ENCODE peak calls at places on chromosomes 4 and X, in six cellular contexts. One of them, this sample, is unnamed.

GRCh38 chrX:64394059-64394873 is 986 bp downstream of the MTMR8 start:
- DNase-seq in astrocyte of the cerebellum: no peak
- DNase-seq in SK-N-DZ: peak; percentile 30
- DNase-seq in left kidney: no peak
- DNase-seq in stimulated activated CD8-positive, alpha-beta memory T cell treated with anti-CD3 and anti-CD28 coated beads, Interleukin-15, amount 100 ng/mL, for 48 hours: no peak
- DNase-seq in HAP-1: no peak
- DNase-seq in this sample: no peak

GRCh38 chr4:38533024-38533556 is 130.9 kb upstream of the KLF3 start:
- DNase-seq in left kidney: no peak
- DNase-seq in astrocyte of the cerebellum: no peak
- DNase-seq in HAP-1: no peak
- DNase-seq in SK-N-DZ: no peak
- DNase-seq in stimulated activated CD8-positive, alpha-beta memory T cell treated with anti-CD3 and anti-CD28 coated beads, Interleukin-15, amount 100 ng/mL, for 48 hours: no peak
- DNase-seq in this sample: no peak

GRCh38 chr4:112031712-112032328 is 113.4 kb upstream of the FAM241A start:
- DNase-seq in SK-N-DZ: peak; percentile 48
- DNase-seq in stimulated activated CD8-positive, alpha-beta memory T cell treated with anti-CD3 and anti-CD28 coated beads, Interleukin-15, amount 100 ng/mL, for 48 hours: no peak
- DNase-seq in HAP-1: peak; percentile 65
- DNase-seq in left kidney: peak; percentile 81
- DNase-seq in astrocyte of the cerebellum: peak; percentile 57
- DNase-seq in this sample: peak; percentile 14

GRCh38 chrX:26511621-26512363 is 295.8 kb downstream of the MAGEB5 start:
- DNase-seq in SK-N-DZ: no peak
- DNase-seq in left kidney: no peak
- DNase-seq in astrocyte of the cerebellum: no peak
- DNase-seq in stimulated activated CD8-positive, alpha-beta memory T cell treated with anti-CD3 and anti-CD28 coated beads, Interleukin-15, amount 100 ng/mL, for 48 hours: no peak
- DNase-seq in HAP-1: no peak
- DNase-seq in this sample: no peak

GRCh38 chr4:95761871-95762270 is 78.0 kb upstream of the PDHA2 start:
- DNase-seq in stimulated activated CD8-positive, alpha-beta memory T cell treated with anti-CD3 and anti-CD28 coated beads, Interleukin-15, amount 100 ng/mL, for 48 hours: no peak
- DNase-seq in HAP-1: no peak
- DNase-seq in astrocyte of the cerebellum: no peak
- DNase-seq in left kidney: no peak
- DNase-seq in SK-N-DZ: no peak
- DNase-seq in this sample: no peak

GRCh38 chr4:112145820-112146813 is 863 bp downstream of the FAM241A start:
- DNase-seq in HAP-1: peak; percentile 28
- DNase-seq in stimulated activated CD8-positive, alpha-beta memory T cell treated with anti-CD3 and anti-CD28 coated beads, Interleukin-15, amount 100 ng/mL, for 48 hours: peak; percentile 63
- DNase-seq in left kidney: peak; percentile 72
- DNase-seq in astrocyte of the cerebellum: no peak
- DNase-seq in SK-N-DZ: peak; percentile 25
- DNase-seq in this sample: no peak

GRCh38 chr4:33625762-33626161 is 2618.6 kb downstream of the ARAP2 start:
- DNase-seq in HAP-1: peak; percentile 40
- DNase-seq in left kidney: peak; percentile 15
- DNase-seq in stimulated activated CD8-positive, alpha-beta memory T cell treated with anti-CD3 and anti-CD28 coated beads, Interleukin-15, amount 100 ng/mL, for 48 hours: no peak
- DNase-seq in astrocyte of the cerebellum: no peak
- DNase-seq in SK-N-DZ: peak; percentile 12
- DNase-seq in this sample: no peak

GRCh38 chrX:68945603-68946228 is 116.9 kb downstream of the EFNB1 start:
- DNase-seq in stimulated activated CD8-positive, alpha-beta memory T cell treated with anti-CD3 and anti-CD28 coated beads, Interleukin-15, amount 100 ng/mL, for 48 hours: no peak
- DNase-seq in HAP-1: no peak
- DNase-seq in astrocyte of the cerebellum: no peak
- DNase-seq in SK-N-DZ: peak; percentile 7
- DNase-seq in left kidney: peak; percentile 21
- DNase-seq in this sample: no peak

GRCh38 chr4:2948895-2949781 is 14.1 kb downstream of the NOP14 start:
- DNase-seq in SK-N-DZ: no peak
- DNase-seq in astrocyte of the cerebellum: no peak
- DNase-seq in HAP-1: no peak
- DNase-seq in left kidney: no peak
- DNase-seq in stimulated activated CD8-positive, alpha-beta memory T cell treated with anti-CD3 and anti-CD28 coated beads, Interleukin-15, amount 100 ng/mL, for 48 hours: no peak
- DNase-seq in this sample: no peak

GRCh38 chr4:11602606-11603355 is 174.1 kb upstream of the HS3ST1 start:
- DNase-seq in stimulated activated CD8-positive, alpha-beta memory T cell treated with anti-CD3 and anti-CD28 coated beads, Interleukin-15, amount 100 ng/mL, for 48 hours: no peak
- DNase-seq in HAP-1: no peak
- DNase-seq in SK-N-DZ: no peak
- DNase-seq in left kidney: no peak
- DNase-seq in astrocyte of the cerebellum: no peak
- DNase-seq in this sample: no peak

GRCh38 chrX:66013195-66013816 is 26.6 kb downstream of the VSIG4 start:
- DNase-seq in left kidney: no peak
- DNase-seq in SK-N-DZ: no peak
- DNase-seq in HAP-1: no peak
- DNase-seq in stimulated activated CD8-positive, alpha-beta memory T cell treated with anti-CD3 and anti-CD28 coated beads, Interleukin-15, amount 100 ng/mL, for 48 hours: no peak
- DNase-seq in astrocyte of the cerebellum: no peak
- DNase-seq in this sample: no peak

GRCh38 chr4:82434949-82435348 is 4.6 kb downstream of the ENOPH1 start:
- DNase-seq in left kidney: no peak
- DNase-seq in astrocyte of the cerebellum: no peak
- DNase-seq in HAP-1: no peak
- DNase-seq in stimulated activated CD8-positive, alpha-beta memory T cell treated with anti-CD3 and anti-CD28 coated beads, Interleukin-15, amount 100 ng/mL, for 48 hours: no peak
- DNase-seq in SK-N-DZ: no peak
- DNase-seq in this sample: no peak

GRCh38 chr4:175234162-175234561 is 316.0 kb downstream of the ADAM29 start:
- DNase-seq in left kidney: no peak
- DNase-seq in astrocyte of the cerebellum: no peak
- DNase-seq in SK-N-DZ: no peak
- DNase-seq in HAP-1: no peak
- DNase-seq in stimulated activated CD8-positive, alpha-beta memory T cell treated with anti-CD3 and anti-CD28 coated beads, Interleukin-15, amount 100 ng/mL, for 48 hours: no peak
- DNase-seq in this sample: no peak

GRCh38 chr4:128386761-128387599 is 99.4 kb upstream of the PGRMC2 start:
- DNase-seq in astrocyte of the cerebellum: peak; percentile 98
- DNase-seq in stimulated activated CD8-positive, alpha-beta memory T cell treated with anti-CD3 and anti-CD28 coated beads, Interleukin-15, amount 100 ng/mL, for 48 hours: no peak
- DNase-seq in left kidney: peak; percentile 73
- DNase-seq in HAP-1: no peak
- DNase-seq in SK-N-DZ: peak; percentile 51
- DNase-seq in this sample: peak; percentile 97

GRCh38 chr4:66837496-66837895 is 707.8 kb downstream of the CENPC start:
- DNase-seq in SK-N-DZ: no peak
- DNase-seq in left kidney: peak; percentile 37
- DNase-seq in HAP-1: no peak
- DNase-seq in astrocyte of the cerebellum: no peak
- DNase-seq in stimulated activated CD8-positive, alpha-beta memory T cell treated with anti-CD3 and anti-CD28 coated beads, Interleukin-15, amount 100 ng/mL, for 48 hours: no peak
- DNase-seq in this sample: no peak

GRCh38 chrX:110286126-110286525 is 31.8 kb downstream of the AMMECR1 start:
- DNase-seq in HAP-1: no peak
- DNase-seq in stimulated activated CD8-positive, alpha-beta memory T cell treated with anti-CD3 and anti-CD28 coated beads, Interleukin-15, amount 100 ng/mL, for 48 hours: no peak
- DNase-seq in left kidney: no peak
- DNase-seq in SK-N-DZ: no peak
- DNase-seq in astrocyte of the cerebellum: peak; percentile 49
- DNase-seq in this sample: peak; percentile 69

GRCh38 chr4:2950221-2950989 is 12.8 kb downstream of the NOP14 start:
- DNase-seq in SK-N-DZ: no peak
- DNase-seq in stimulated activated CD8-positive, alpha-beta memory T cell treated with anti-CD3 and anti-CD28 coated beads, Interleukin-15, amount 100 ng/mL, for 48 hours: no peak
- DNase-seq in left kidney: no peak
- DNase-seq in HAP-1: no peak
- DNase-seq in astrocyte of the cerebellum: no peak
- DNase-seq in this sample: no peak

GRCh38 chr4:177214935-177215334 is 94.7 kb upstream of the NEIL3 start:
- DNase-seq in HAP-1: no peak
- DNase-seq in SK-N-DZ: no peak
- DNase-seq in left kidney: no peak
- DNase-seq in astrocyte of the cerebellum: no peak
- DNase-seq in stimulated activated CD8-positive, alpha-beta memory T cell treated with anti-CD3 and anti-CD28 coated beads, Interleukin-15, amount 100 ng/mL, for 48 hours: peak; percentile 16
- DNase-seq in this sample: no peak

GRCh38 chrX:24542756-24543155 is 77.7 kb downstream of the PDK3 start:
- DNase-seq in SK-N-DZ: no peak
- DNase-seq in astrocyte of the cerebellum: no peak
- DNase-seq in HAP-1: no peak
- DNase-seq in stimulated activated CD8-positive, alpha-beta memory T cell treated with anti-CD3 and anti-CD28 coated beads, Interleukin-15, amount 100 ng/mL, for 48 hours: no peak
- DNase-seq in left kidney: peak; percentile 1
- DNase-seq in this sample: no peak